ENCODE peak calls at places on chromosome 10, in seven cellular contexts. Y is BJ; V is CD4-positive, alpha-beta memory T cell; F is AG04450; E is AG10803; I is mammary epithelial cell; W is lung. T is an unnamed sample.

GRCh38 chr10:63515002-63515763 is 6.0 kb upstream of the REEP3 start:
- DNase-seq in Y (no peak), V (peak; percentile 19), F (no peak), E (peak; percentile 71), I (peak; percentile 74), W (no peak), T (no peak)

GRCh38 chr10:95236068-95236903 is 42.2 kb downstream of the ACSM6 start:
- DNase-seq in Y (peak; percentile 74), V (no peak), F (no peak), E (peak; percentile 64), I (peak; percentile 74), W (no peak), T (peak; percentile 61)

GRCh38 chr10:64463406-64463805 is 942.2 kb downstream of the REEP3 start:
- DNase-seq in Y (no peak), V (no peak), F (no peak), E (peak; percentile 3), I (no peak), W (no peak), T (no peak)

GRCh38 chr10:110725809-110726641 is 81.9 kb downstream of the RBM20 start:
- DNase-seq in Y (no peak), V (no peak), F (no peak), E (peak; percentile 20), I (peak; percentile 35), W (no peak), T (no peak)

GRCh38 chr10:681670-682318 is 7.7 kb downstream of the DIP2C start:
- DNase-seq in Y (no peak), V (no peak), F (no peak), E (no peak), I (no peak), W (no peak), T (peak; percentile 51)

GRCh38 chr10:95242581-95243317 is 48.1 kb downstream of the PDLIM1 start:
- DNase-seq in Y (no peak), V (no peak), F (no peak), E (peak; percentile 68), I (no peak), W (no peak), T (no peak)

GRCh38 chr10:100534726-100535125 is 1.0 kb upstream of the HIF1AN start:
- DNase-seq in Y (no peak), V (no peak), F (no peak), E (no peak), I (no peak), W (no peak), T (no peak)

GRCh38 chr10:64468219-64468618 is 947.0 kb downstream of the REEP3 start:
- DNase-seq in Y (no peak), V (no peak), F (no peak), E (no peak), I (no peak), W (no peak), T (no peak)

GRCh38 chr10:1070939-1071338 is 14.8 kb downstream of the WDR37 start:
- DNase-seq in Y (no peak), V (no peak), F (no peak), E (no peak), I (no peak), W (no peak), T (no peak)

GRCh38 chr10:132313865-132314264 is 6.1 kb upstream of the STK32C start:
- DNase-seq in Y (no peak), V (no peak), F (no peak), E (no peak), I (no peak), W (no peak), T (no peak)

GRCh38 chr10:29229258-29229705 is 59.6 kb upstream of the LYZL1 start:
- DNase-seq in Y (no peak), V (no peak), F (no peak), E (no peak), I (no peak), W (no peak), T (no peak)

GRCh38 chr10:13659887-13660544 is 73.3 kb downstream of the PRPF18 start:
- DNase-seq in Y (peak; percentile 20), V (peak; percentile 60), F (peak; percentile 21), E (peak; percentile 82), I (peak; percentile 65), W (peak; percentile 67), T (no peak)

GRCh38 chr10:96714031-96714590 is 6.2 kb downstream of the PIK3AP1 start:
- DNase-seq in Y (no peak), V (no peak), F (no peak), E (peak; percentile 15), I (peak; percentile 11), W (no peak), T (peak; percentile 7)

GRCh38 chr10:88117227-88117626 is 253.8 kb downstream of the PTEN start:
- DNase-seq in Y (no peak), V (no peak), F (no peak), E (no peak), I (no peak), W (no peak), T (no peak)

GRCh38 chr10:116697816-116698215 is 44.5 kb downstream of the HSPA12A start:
- DNase-seq in Y (no peak), V (no peak), F (no peak), E (no peak), I (no peak), W (no peak), T (no peak)

GRCh38 chr10:63236113-63236935 is 103.2 kb downstream of the NRBF2 start:
- DNase-seq in Y (peak; percentile 89), V (no peak), F (peak; percentile 80), E (peak; percentile 88), I (peak; percentile 85), W (no peak), T (peak; percentile 90)

GRCh38 chr10:131549116-131549515 is 237.6 kb upstream of the TCERG1L start:
- DNase-seq in Y (no peak), V (no peak), F (no peak), E (no peak), I (no peak), W (no peak), T (no peak)

GRCh38 chr10:588246-589165 is 101.0 kb downstream of the DIP2C start:
- DNase-seq in Y (no peak), V (no peak), F (no peak), E (peak; percentile 53), I (no peak), W (no peak), T (no peak)

GRCh38 chr10:124242791-124243190 is 149.4 kb upstream of the CHST15 start:
- DNase-seq in Y (no peak), V (no peak), F (no peak), E (no peak), I (no peak), W (no peak), T (no peak)

GRCh38 chr10:28592953-28593352 is 60.0 kb downstream of the WAC start:
- DNase-seq in Y (peak; percentile 30), V (no peak), F (peak; percentile 29), E (peak; percentile 65), I (peak; percentile 68), W (no peak), T (peak; percentile 52)

GRCh38 chr10:74150151-74151056 is at the start of gene AP3M1:
- DNase-seq in Y (no peak), V (no peak), F (no peak), E (no peak), I (peak; percentile 84), W (peak; percentile 86), T (no peak)

GRCh38 chr10:31774291-31774900 is 154.2 kb downstream of the ARHGAP12 start:
- DNase-seq in Y (no peak), V (no peak), F (no peak), E (peak; percentile 24), I (no peak), W (no peak), T (no peak)

GRCh38 chr10:5373321-5373720 is 8.6 kb downstream of the UCN3 start:
- DNase-seq in Y (no peak), V (no peak), F (no peak), E (no peak), I (no peak), W (no peak), T (peak; percentile 7)

GRCh38 chr10:46545861-46546590 is 10.4 kb downstream of the GPRIN2 start:
- DNase-seq in Y (no peak), V (no peak), F (no peak), E (no peak), I (no peak), W (no peak), T (no peak)

GRCh38 chr10:13983035-13983434 is 347.7 kb downstream of the FRMD4A start:
- DNase-seq in Y (no peak), V (no peak), F (no peak), E (no peak), I (no peak), W (no peak), T (no peak)

GRCh38 chr10:31090894-31091607 is 59.4 kb upstream of the ZNF438 start:
- DNase-seq in Y (no peak), V (no peak), F (no peak), E (no peak), I (no peak), W (no peak), T (no peak)

GRCh38 chr10:70492786-70493659 is 14.5 kb downstream of the PALD1 start:
- DNase-seq in Y (no peak), V (no peak), F (no peak), E (peak; percentile 16), I (peak; percentile 41), W (no peak), T (no peak)

GRCh38 chr10:191703-192518 is 56.7 kb downstream of the ZMYND11 start:
- DNase-seq in Y (no peak), V (no peak), F (no peak), E (peak; percentile 63), I (no peak), W (no peak), T (no peak)

GRCh38 chr10:470339-471003 is 219.0 kb downstream of the DIP2C start:
- DNase-seq in Y (no peak), V (peak; percentile 72), F (no peak), E (no peak), I (no peak), W (no peak), T (no peak)

GRCh38 chr10:69375307-69376151 is 41.2 kb downstream of the TACR2 start:
- DNase-seq in Y (no peak), V (no peak), F (no peak), E (no peak), I (peak; percentile 75), W (no peak), T (no peak)

GRCh38 chr10:86376852-86377796 is 10.5 kb upstream of the GRID1 start:
- DNase-seq in Y (no peak), V (peak; percentile 82), F (no peak), E (peak; percentile 38), I (peak; percentile 52), W (peak; percentile 84), T (no peak)
- H3K4me3 ChIP-seq in Y (no peak overlapping the region), V (no peak overlapping the region), F (peak overlapping the region; percentile 42), E (peak overlapping the region; percentile 34), I (peak overlapping the region; percentile 32), W (no peak overlapping the region), T (peak overlapping the region; percentile 11)

GRCh38 chr10:78286186-78286585 is 252.5 kb downstream of the RPS24 start:
- DNase-seq in Y (no peak), V (no peak), F (no peak), E (no peak), I (no peak), W (no peak), T (no peak)
- H3K4me3 ChIP-seq in Y (no peak overlapping the region), V (no peak overlapping the region), F (no peak overlapping the region), E (no peak overlapping the region), I (no peak overlapping the region), W (no peak overlapping the region), T (no peak overlapping the region)

GRCh38 chr10:112209534-112210200 is 26.1 kb upstream of the GPAM start:
- DNase-seq in Y (no peak), V (no peak), F (no peak), E (peak; percentile 65), I (no peak), W (no peak), T (no peak)
- H3K4me3 ChIP-seq in Y (no peak overlapping the region), V (no peak overlapping the region), F (no peak overlapping the region), E (no peak overlapping the region), I (no peak overlapping the region), W (no peak overlapping the region), T (no peak overlapping the region)

GRCh38 chr10:6794441-6794840 is 214.4 kb upstream of the PRKCQ start:
- DNase-seq in Y (no peak), V (no peak), F (no peak), E (no peak), I (peak; percentile 51), W (no peak), T (no peak)
- H3K4me3 ChIP-seq in Y (no peak overlapping the region), V (no peak overlapping the region), F (no peak overlapping the region), E (no peak overlapping the region), I (peak overlapping the region; percentile 7), W (no peak overlapping the region), T (no peak overlapping the region)